ENCODE peak calls at places on chromosomes 4 and X, in eight cellular contexts. X is naive thymus-derived CD8-positive, alpha-beta T cell; F is heart right ventricle; M is effector CD4-positive, alpha-beta T cell; V is NCI-H1092 treated with DMSO at 0.1 percent for 48 hours; Y is activated CD4-positive, alpha-beta T cell treated with anti-CD3 and anti-CD28 coated beads, Interleukin-2, amount 50 U/mL, for 48 hours; G is NCI-H1694 treated with DMSO at 0.1 percent for 48 hours; Z is substantia nigra. C is an unnamed sample.

GRCh38 chrX:341541-342101 is 23.0 kb upstream of the GTPBP6 start:
- DNase-seq in Z (no peak), G (no peak), Y (no peak), X (no peak), M (no peak), V (no peak), F (no peak), C (no peak)

GRCh38 chr4:30600246-30600645 is 119.9 kb upstream of the PCDH7 start:
- DNase-seq in X (no peak), V (no peak), M (no peak), Y (no peak), Z (no peak), F (no peak), G (no peak), C (no peak)

GRCh38 chr4:98663226-98664006 is 5.0 kb upstream of the TSPAN5 start:
- DNase-seq in Z (no peak), F (no peak), V (no peak), Y (peak), G (no peak), M (peak), X (peak), C (no peak)

GRCh38 chrX:129823115-129823514 is 20.6 kb downstream of the ZDHHC9 start:
- DNase-seq in M (peak), Z (peak), Y (peak), F (peak), G (peak), X (peak), V (peak), C (no peak)

GRCh38 chr4:110654254-110654635 is 31.4 kb upstream of the PITX2 start:
- DNase-seq in Y (no peak), G (no peak), Z (no peak), F (no peak), M (no peak), X (no peak), V (no peak), C (no peak)

GRCh38 chrX:109270580-109271484 is 211.1 kb downstream of the GUCY2F start:
- DNase-seq in V (no peak), Z (no peak), M (no peak), F (no peak), Y (peak), G (no peak), X (no peak), C (no peak)

GRCh38 chr4:81351653-81352455 is 119.9 kb downstream of the RASGEF1B start:
- DNase-seq in F (peak), G (peak), M (peak), V (peak), Y (peak), Z (peak), X (peak), C (peak)

GRCh38 chr4:101366331-101366730 is 19.0 kb upstream of the PPP3CA start:
- DNase-seq in Z (no peak), F (no peak), Y (no peak), M (no peak), G (no peak), X (no peak), V (no peak), C (no peak)

GRCh38 chrX:41445171-41445570 is 2.0 kb upstream of the NYX start:
- DNase-seq in Y (no peak), M (no peak), G (no peak), V (no peak), Z (no peak), F (no peak), X (no peak), C (no peak)

GRCh38 chrX:49276671-49277519 is 7.3 kb downstream of the PPP1R3F start:
- DNase-seq in Y (peak), Z (no peak), M (no peak), F (no peak), X (no peak), V (no peak), G (no peak), C (peak)

GRCh38 chr4:137700072-137700471 is 167.8 kb upstream of the PCDH18 start:
- DNase-seq in Z (no peak), G (no peak), Y (no peak), M (no peak), V (no peak), F (no peak), X (no peak), C (no peak)

GRCh38 chrX:49176421-49177326 is 5.0 kb downstream of the PLP2 start:
- DNase-seq in G (no peak), M (no peak), X (no peak), V (no peak), Z (no peak), Y (no peak), F (no peak), C (no peak)

GRCh38 chr4:120682981-120683380 is 239.5 kb downstream of the PRDM5 start:
- DNase-seq in M (no peak), X (no peak), F (no peak), Z (no peak), V (no peak), G (no peak), Y (no peak), C (no peak)

GRCh38 chrX:78886550-78886949 is 58.6 kb upstream of the P2RY10 start:
- DNase-seq in X (no peak), M (no peak), Y (no peak), Z (no peak), F (no peak), G (no peak), V (no peak), C (no peak)

GRCh38 chrX:24002167-24002566 is 24.8 kb downstream of the KLHL15 start:
- DNase-seq in Y (no peak), V (no peak), F (no peak), Z (no peak), G (no peak), X (no peak), M (no peak), C (no peak)

GRCh38 chr4:139452000-139452399 is 1.9 kb upstream of the RAB33B start:
- DNase-seq in G (no peak), M (no peak), F (no peak), V (no peak), Z (no peak), Y (no peak), X (no peak), C (no peak)

GRCh38 chrX:108121291-108121690 is 29.7 kb downstream of the ATG4A start:
- DNase-seq in F (peak), Y (no peak), M (no peak), V (no peak), X (no peak), Z (no peak), G (no peak), C (no peak)

GRCh38 chrX:136856527-136856926 is 24.0 kb downstream of the RBMX start:
- DNase-seq in M (no peak), F (no peak), Y (no peak), V (no peak), X (no peak), G (no peak), Z (no peak), C (no peak)

GRCh38 chr4:72896515-72896914 is 173.0 kb downstream of the COX18 start:
- DNase-seq in V (no peak), Z (no peak), G (no peak), F (no peak), X (no peak), M (no peak), Y (no peak), C (no peak)

GRCh38 chr4:6582889-6583504 is 8.0 kb downstream of the MAN2B2 start:
- DNase-seq in V (no peak), Z (no peak), X (no peak), Y (no peak), M (no peak), G (no peak), F (no peak), C (no peak)

GRCh38 chr4:152327606-152328453 is 208.1 kb downstream of the FBXW7 start:
- DNase-seq in G (no peak), V (no peak), X (no peak), F (no peak), Y (no peak), Z (no peak), M (no peak), C (no peak)

GRCh38 chrX:67693928-67694327 is 150.1 kb downstream of the AR start:
- DNase-seq in M (no peak), Y (no peak), G (no peak), V (no peak), Z (no peak), F (no peak), X (no peak), C (no peak)

GRCh38 chrX:444305-444704 is 57.6 kb upstream of the PPP2R3B start:
- DNase-seq in X (no peak), M (no peak), V (no peak), G (no peak), Y (no peak), F (no peak), Z (no peak), C (no peak)

GRCh38 chr4:154529737-154530136 is 20.5 kb downstream of the PLRG1 start:
- DNase-seq in M (no peak), F (no peak), Y (no peak), G (no peak), V (no peak), X (no peak), Z (no peak), C (no peak)

GRCh38 chr4:169079942-169080827 is 70.1 kb upstream of the CBR4 start:
- DNase-seq in M (no peak), V (no peak), F (peak), G (no peak), Z (peak), Y (peak), X (no peak), C (no peak)

GRCh38 chrX:48068096-48068887 is 3.1 kb downstream of the ZNF630 start:
- DNase-seq in G (no peak), X (no peak), V (no peak), M (no peak), Y (no peak), Z (no peak), F (no peak), C (no peak)

GRCh38 chr4:140105436-140105835 is 48.5 kb downstream of the MAML3 start:
- DNase-seq in Z (no peak), Y (no peak), X (no peak), M (no peak), V (no peak), G (no peak), F (no peak), C (no peak)

GRCh38 chr4:138330531-138330930 is 88.4 kb upstream of the SLC7A11 start:
- DNase-seq in Y (no peak), F (no peak), X (no peak), V (no peak), M (no peak), G (no peak), Z (no peak), C (no peak)

GRCh38 chr4:122542411-122543236 is 78.2 kb downstream of the IL21 start:
- DNase-seq in G (no peak), Z (no peak), F (no peak), V (no peak), X (no peak), M (no peak), Y (no peak), C (no peak)

GRCh38 chr4:5923306-5923830 is 30.5 kb upstream of the CRMP1 start:
- DNase-seq in Z (no peak), Y (no peak), M (no peak), V (no peak), G (no peak), F (no peak), X (no peak), C (no peak)

GRCh38 chr4:98470831-98471230 is 187.6 kb downstream of the TSPAN5 start:
- DNase-seq in V (no peak), Y (no peak), F (no peak), G (no peak), X (no peak), Z (no peak), M (no peak), C (no peak)

GRCh38 chr4:40874902-40875301 is 125.1 kb downstream of the NSUN7 start:
- DNase-seq in Z (no peak), X (no peak), V (no peak), M (no peak), G (no peak), Y (no peak), F (no peak), C (no peak)

GRCh38 chr4:188879598-188879997 is 740.4 kb downstream of the TRIML1 start:
- DNase-seq in M (no peak), F (no peak), X (no peak), Y (no peak), G (no peak), Z (no peak), V (no peak), C (no peak)

GRCh38 chr4:182593864-182594263 is 323.3 kb downstream of the DCTD start:
- DNase-seq in X (no peak), V (no peak), Y (no peak), M (no peak), Z (no peak), G (no peak), F (no peak), C (no peak)

GRCh38 chr4:61294001-61294400 is 93.9 kb downstream of the ADGRL3 start:
- DNase-seq in Y (no peak), X (no peak), Z (no peak), F (no peak), G (no peak), M (no peak), V (peak), C (no peak)

GRCh38 chr4:5371415-5372190 is 320.3 kb downstream of the STK32B start:
- DNase-seq in Z (no peak), G (no peak), V (no peak), M (no peak), Y (no peak), X (no peak), F (no peak), C (peak)

GRCh38 chrX:42075032-42075431 is 151.7 kb upstream of the CASK start:
- DNase-seq in M (no peak), X (no peak), F (no peak), Y (no peak), Z (no peak), G (no peak), V (no peak), C (no peak)

GRCh38 chr4:8532245-8532781 is 47.9 kb upstream of the GPR78 start:
- DNase-seq in Y (no peak), M (no peak), Z (no peak), X (no peak), V (no peak), F (no peak), G (no peak), C (no peak)

GRCh38 chr4:140150886-140151699 is 2.9 kb downstream of the MAML3 start:
- DNase-seq in F (peak), Z (peak), M (peak), G (peak), V (peak), Y (peak), X (peak), C (peak)